ENCODE peak calls at places on chromosomes 5 and 9, in eight cellular contexts. One of them, this sample, is unnamed.
A peak's percentile ranks its signal among the peaks of the same experiment; 100 is the strongest.

GRCh38 chr9:95817205-95817604 is 58.3 kb upstream of the ERCC6L2 start:
- DNase-seq in spleen: no peak
- DNase-seq in AG10803: no peak
- DNase-seq in progenitor cell of endocrine pancreas: no peak
- DNase-seq in GM23338: no peak
- DNase-seq in RWPE1: no peak
- DNase-seq in CD4-positive, alpha-beta T cell: no peak
- DNase-seq in body of pancreas: no peak
- DNase-seq in this sample: no peak

GRCh38 chr9:69347607-69348006 is 22.6 kb downstream of the ENTREP1 start:
- DNase-seq in spleen: no peak
- DNase-seq in AG10803: no peak
- DNase-seq in progenitor cell of endocrine pancreas: no peak
- DNase-seq in GM23338: no peak
- DNase-seq in RWPE1: no peak
- DNase-seq in CD4-positive, alpha-beta T cell: no peak
- DNase-seq in body of pancreas: no peak
- DNase-seq in this sample: no peak

GRCh38 chr5:122415481-122416120 is 103.6 kb downstream of the SNCAIP start:
- DNase-seq in spleen: no peak
- DNase-seq in AG10803: peak; percentile 74
- DNase-seq in progenitor cell of endocrine pancreas: peak; percentile 41
- DNase-seq in GM23338: peak; percentile 89
- DNase-seq in RWPE1: peak; percentile 65
- DNase-seq in CD4-positive, alpha-beta T cell: no peak
- DNase-seq in body of pancreas: peak; percentile 41
- DNase-seq in this sample: no peak

GRCh38 chr5:126452477-126452876 is 29.3 kb downstream of the GRAMD2B start:
- DNase-seq in spleen: no peak
- DNase-seq in AG10803: no peak
- DNase-seq in progenitor cell of endocrine pancreas: no peak
- DNase-seq in GM23338: no peak
- DNase-seq in RWPE1: no peak
- DNase-seq in CD4-positive, alpha-beta T cell: no peak
- DNase-seq in body of pancreas: no peak
- DNase-seq in this sample: no peak

GRCh38 chr5:98296426-98296825 is 477.0 kb upstream of the RGMB start:
- DNase-seq in spleen: no peak
- DNase-seq in AG10803: peak; percentile 21
- DNase-seq in progenitor cell of endocrine pancreas: no peak
- DNase-seq in GM23338: peak; percentile 2
- DNase-seq in RWPE1: peak; percentile 15
- DNase-seq in CD4-positive, alpha-beta T cell: no peak
- DNase-seq in body of pancreas: no peak
- DNase-seq in this sample: no peak

GRCh38 chr9:106534800-106535199 is 328.2 kb upstream of the ZNF462 start:
- DNase-seq in spleen: no peak
- DNase-seq in AG10803: no peak
- DNase-seq in progenitor cell of endocrine pancreas: no peak
- DNase-seq in GM23338: no peak
- DNase-seq in RWPE1: no peak
- DNase-seq in CD4-positive, alpha-beta T cell: no peak
- DNase-seq in body of pancreas: no peak
- DNase-seq in this sample: no peak

GRCh38 chr5:96699186-96699820 is 37.1 kb downstream of the CAST start:
- DNase-seq in spleen: no peak
- DNase-seq in AG10803: no peak
- DNase-seq in progenitor cell of endocrine pancreas: no peak
- DNase-seq in GM23338: peak; percentile 48
- DNase-seq in RWPE1: peak; percentile 56
- DNase-seq in CD4-positive, alpha-beta T cell: no peak
- DNase-seq in body of pancreas: no peak
- DNase-seq in this sample: no peak

GRCh38 chr5:59259238-59259637 is 634.3 kb downstream of the PDE4D start:
- DNase-seq in spleen: no peak
- DNase-seq in AG10803: no peak
- DNase-seq in progenitor cell of endocrine pancreas: no peak
- DNase-seq in GM23338: no peak
- DNase-seq in RWPE1: no peak
- DNase-seq in CD4-positive, alpha-beta T cell: no peak
- DNase-seq in body of pancreas: no peak
- DNase-seq in this sample: no peak

GRCh38 chr5:7017004-7017770 is 304.0 kb downstream of the TENT4A start:
- DNase-seq in spleen: no peak
- DNase-seq in AG10803: no peak
- DNase-seq in progenitor cell of endocrine pancreas: no peak
- DNase-seq in GM23338: no peak
- DNase-seq in RWPE1: no peak
- DNase-seq in CD4-positive, alpha-beta T cell: no peak
- DNase-seq in body of pancreas: no peak
- DNase-seq in this sample: no peak

GRCh38 chr5:173537228-173537627 is 79.2 kb downstream of the BOD1 start:
- DNase-seq in spleen: no peak
- DNase-seq in AG10803: no peak
- DNase-seq in progenitor cell of endocrine pancreas: no peak
- DNase-seq in GM23338: no peak
- DNase-seq in RWPE1: no peak
- DNase-seq in CD4-positive, alpha-beta T cell: no peak
- DNase-seq in body of pancreas: no peak
- DNase-seq in this sample: no peak

GRCh38 chr9:36946653-36947052 is 87.4 kb downstream of the PAX5 start:
- DNase-seq in spleen: no peak
- DNase-seq in AG10803: peak; percentile 8
- DNase-seq in progenitor cell of endocrine pancreas: no peak
- DNase-seq in GM23338: no peak
- DNase-seq in RWPE1: no peak
- DNase-seq in CD4-positive, alpha-beta T cell: no peak
- DNase-seq in body of pancreas: no peak
- DNase-seq in this sample: no peak

GRCh38 chr9:125468646-125469045 is 207.0 kb downstream of the GAPVD1 start:
- DNase-seq in spleen: no peak
- DNase-seq in AG10803: no peak
- DNase-seq in progenitor cell of endocrine pancreas: no peak
- DNase-seq in GM23338: no peak
- DNase-seq in RWPE1: no peak
- DNase-seq in CD4-positive, alpha-beta T cell: no peak
- DNase-seq in body of pancreas: no peak
- DNase-seq in this sample: no peak

GRCh38 chr9:131436865-131437271 is 43.0 kb downstream of the PRRC2B start:
- DNase-seq in spleen: peak; percentile 7
- DNase-seq in AG10803: no peak
- DNase-seq in progenitor cell of endocrine pancreas: no peak
- DNase-seq in GM23338: peak; percentile 87
- DNase-seq in RWPE1: no peak
- DNase-seq in CD4-positive, alpha-beta T cell: no peak
- DNase-seq in body of pancreas: no peak
- DNase-seq in this sample: no peak

GRCh38 chr9:136952876-136953770 is 1.1 kb downstream of the LCN12 start:
- DNase-seq in spleen: no peak
- DNase-seq in AG10803: no peak
- DNase-seq in progenitor cell of endocrine pancreas: no peak
- DNase-seq in GM23338: peak; percentile 45
- DNase-seq in RWPE1: no peak
- DNase-seq in CD4-positive, alpha-beta T cell: no peak
- DNase-seq in body of pancreas: no peak
- DNase-seq in this sample: no peak

GRCh38 chr5:103891151-103891550 is 328.6 kb upstream of the NUDT12 start:
- DNase-seq in spleen: no peak
- DNase-seq in AG10803: no peak
- DNase-seq in progenitor cell of endocrine pancreas: no peak
- DNase-seq in GM23338: no peak
- DNase-seq in RWPE1: no peak
- DNase-seq in CD4-positive, alpha-beta T cell: no peak
- DNase-seq in body of pancreas: no peak
- DNase-seq in this sample: no peak

GRCh38 chr5:103896593-103896992 is 334.0 kb upstream of the NUDT12 start:
- DNase-seq in spleen: no peak
- DNase-seq in AG10803: no peak
- DNase-seq in progenitor cell of endocrine pancreas: no peak
- DNase-seq in GM23338: no peak
- DNase-seq in RWPE1: no peak
- DNase-seq in CD4-positive, alpha-beta T cell: no peak
- DNase-seq in body of pancreas: no peak
- DNase-seq in this sample: no peak

GRCh38 chr5:103895738-103896137 is 333.1 kb upstream of the NUDT12 start:
- DNase-seq in spleen: no peak
- DNase-seq in AG10803: no peak
- DNase-seq in progenitor cell of endocrine pancreas: no peak
- DNase-seq in GM23338: no peak
- DNase-seq in RWPE1: no peak
- DNase-seq in CD4-positive, alpha-beta T cell: no peak
- DNase-seq in body of pancreas: no peak
- DNase-seq in this sample: no peak

GRCh38 chr5:103890313-103890712 is 327.7 kb upstream of the NUDT12 start:
- DNase-seq in spleen: no peak
- DNase-seq in AG10803: no peak
- DNase-seq in progenitor cell of endocrine pancreas: no peak
- DNase-seq in GM23338: no peak
- DNase-seq in RWPE1: no peak
- DNase-seq in CD4-positive, alpha-beta T cell: no peak
- DNase-seq in body of pancreas: no peak
- DNase-seq in this sample: no peak

DNA sequence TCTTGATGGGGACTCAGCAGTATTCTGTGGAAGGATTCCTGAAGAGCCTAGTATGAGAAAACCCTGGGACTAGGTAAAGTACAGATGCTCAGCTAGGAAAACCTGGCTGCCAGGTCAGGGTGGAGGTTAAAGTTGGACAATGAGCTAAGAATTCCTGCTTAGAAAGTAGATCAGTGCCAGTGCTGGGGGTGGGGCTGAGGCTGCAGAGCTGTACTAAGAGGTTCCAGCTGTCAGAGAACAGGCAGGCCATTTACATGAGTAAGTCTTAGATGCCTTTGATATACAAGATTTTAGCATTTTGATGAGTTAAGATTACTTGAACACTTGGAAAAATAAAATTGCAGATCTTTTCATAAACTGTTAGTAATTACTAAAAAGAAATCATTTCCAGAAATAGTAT is 332.3 kb upstream of the NUDT12 start:
- DNase-seq in spleen: no peak
- DNase-seq in AG10803: peak; percentile 25
- DNase-seq in progenitor cell of endocrine pancreas: no peak
- DNase-seq in GM23338: peak; percentile 50
- DNase-seq in RWPE1: no peak
- DNase-seq in CD4-positive, alpha-beta T cell: no peak
- DNase-seq in body of pancreas: no peak
- DNase-seq in this sample: no peak
- TF ChIP-seq CTCF in spleen: no peak
- TF ChIP-seq CTCF in AG10803: no peak
- TF ChIP-seq CTCF in progenitor cell of endocrine pancreas: no peak
- TF ChIP-seq CTCF in GM23338: no peak
- TF ChIP-seq CTCF in RWPE1: no peak
- TF ChIP-seq CTCF in CD4-positive, alpha-beta T cell: no peak
- TF ChIP-seq CTCF in body of pancreas: no peak
- TF ChIP-seq CTCF in this sample: no peak

GRCh38 chr9:126689027-126689825 is 75.5 kb downstream of the LMX1B start:
- DNase-seq in spleen: no peak
- DNase-seq in AG10803: no peak
- DNase-seq in progenitor cell of endocrine pancreas: no peak
- DNase-seq in GM23338: no peak
- DNase-seq in RWPE1: no peak
- DNase-seq in CD4-positive, alpha-beta T cell: no peak
- DNase-seq in body of pancreas: no peak
- DNase-seq in this sample: no peak

GRCh38 chr9:126692759-126693427 is 79.2 kb downstream of the LMX1B start:
- DNase-seq in spleen: peak; percentile 61
- DNase-seq in AG10803: no peak
- DNase-seq in progenitor cell of endocrine pancreas: no peak
- DNase-seq in GM23338: no peak
- DNase-seq in RWPE1: no peak
- DNase-seq in CD4-positive, alpha-beta T cell: no peak
- DNase-seq in body of pancreas: no peak
- DNase-seq in this sample: no peak

GRCh38 chr9:126692041-126692758 is 78.5 kb downstream of the LMX1B start:
- DNase-seq in spleen: peak; percentile 71
- DNase-seq in AG10803: no peak
- DNase-seq in progenitor cell of endocrine pancreas: no peak
- DNase-seq in GM23338: no peak
- DNase-seq in RWPE1: no peak
- DNase-seq in CD4-positive, alpha-beta T cell: no peak
- DNase-seq in body of pancreas: no peak
- DNase-seq in this sample: no peak

GRCh38 chr9:126688617-126689016 is 74.9 kb downstream of the LMX1B start:
- DNase-seq in spleen: no peak
- DNase-seq in AG10803: no peak
- DNase-seq in progenitor cell of endocrine pancreas: no peak
- DNase-seq in GM23338: peak; percentile 45
- DNase-seq in RWPE1: no peak
- DNase-seq in CD4-positive, alpha-beta T cell: no peak
- DNase-seq in body of pancreas: no peak
- DNase-seq in this sample: no peak

GRCh38 chr9:126690431-126691051 is 76.8 kb downstream of the LMX1B start:
- DNase-seq in spleen: peak; percentile 80
- DNase-seq in AG10803: no peak
- DNase-seq in progenitor cell of endocrine pancreas: peak; percentile 78
- DNase-seq in GM23338: peak; percentile 84
- DNase-seq in RWPE1: peak; percentile 72
- DNase-seq in CD4-positive, alpha-beta T cell: peak; percentile 39
- DNase-seq in body of pancreas: peak; percentile 72
- DNase-seq in this sample: no peak
- TF ChIP-seq CTCF in spleen: peak; percentile 77
- TF ChIP-seq CTCF in AG10803: peak; percentile 46
- TF ChIP-seq CTCF in progenitor cell of endocrine pancreas: peak; percentile 77
- TF ChIP-seq CTCF in GM23338: peak; percentile 91
- TF ChIP-seq CTCF in RWPE1: peak; percentile 83
- TF ChIP-seq CTCF in CD4-positive, alpha-beta T cell: peak; percentile 64
- TF ChIP-seq CTCF in body of pancreas: peak; percentile 72
- TF ChIP-seq CTCF in this sample: peak; percentile 71

GRCh38 chr5:15459200-15459599 is 40.8 kb upstream of the FBXL7 start:
- DNase-seq in spleen: no peak
- DNase-seq in AG10803: no peak
- DNase-seq in progenitor cell of endocrine pancreas: no peak
- DNase-seq in GM23338: no peak
- DNase-seq in RWPE1: no peak
- DNase-seq in CD4-positive, alpha-beta T cell: no peak
- DNase-seq in body of pancreas: no peak
- DNase-seq in this sample: no peak

DNA sequence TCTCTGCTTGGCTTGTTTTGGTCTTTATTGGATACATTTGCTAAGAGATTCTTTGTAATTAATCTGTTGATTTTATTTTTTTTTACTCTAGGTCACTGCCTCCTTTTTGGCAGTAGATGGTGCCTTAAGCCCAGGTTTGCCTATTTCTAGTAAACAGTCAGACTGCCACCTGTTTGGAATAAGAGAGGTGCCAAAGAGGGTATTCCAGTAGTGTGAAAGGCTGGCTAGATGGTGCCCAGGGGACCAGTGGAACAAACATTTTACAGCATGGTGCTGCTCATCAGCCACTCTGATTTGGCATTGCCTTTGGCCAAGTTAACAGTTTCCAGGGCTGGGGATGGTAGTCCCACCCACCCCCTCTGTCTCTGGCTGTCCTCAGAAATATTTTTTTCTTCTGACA is 36.7 kb upstream of the FBXL7 start:
- DNase-seq in spleen: no peak
- DNase-seq in AG10803: peak; percentile 34
- DNase-seq in progenitor cell of endocrine pancreas: no peak
- DNase-seq in GM23338: peak; percentile 73
- DNase-seq in RWPE1: no peak
- DNase-seq in CD4-positive, alpha-beta T cell: no peak
- DNase-seq in body of pancreas: no peak
- DNase-seq in this sample: no peak
- TF ChIP-seq CTCF in spleen: no peak
- TF ChIP-seq CTCF in AG10803: peak; percentile 71
- TF ChIP-seq CTCF in progenitor cell of endocrine pancreas: peak; percentile 61
- TF ChIP-seq CTCF in GM23338: peak; percentile 77
- TF ChIP-seq CTCF in RWPE1: no peak
- TF ChIP-seq CTCF in CD4-positive, alpha-beta T cell: no peak
- TF ChIP-seq CTCF in body of pancreas: no peak
- TF ChIP-seq CTCF in this sample: peak; percentile 61

GRCh38 chr5:15183520-15183919 is 311.9 kb upstream of the ANKH start:
- DNase-seq in spleen: no peak
- DNase-seq in AG10803: peak; percentile 24
- DNase-seq in progenitor cell of endocrine pancreas: no peak
- DNase-seq in GM23338: peak; percentile 46
- DNase-seq in RWPE1: no peak
- DNase-seq in CD4-positive, alpha-beta T cell: no peak
- DNase-seq in body of pancreas: no peak
- DNase-seq in this sample: no peak
- TF ChIP-seq CTCF in spleen: no peak
- TF ChIP-seq CTCF in AG10803: peak; percentile 54
- TF ChIP-seq CTCF in progenitor cell of endocrine pancreas: peak; percentile 30
- TF ChIP-seq CTCF in GM23338: peak; percentile 73
- TF ChIP-seq CTCF in RWPE1: no peak
- TF ChIP-seq CTCF in CD4-positive, alpha-beta T cell: no peak
- TF ChIP-seq CTCF in body of pancreas: no peak
- TF ChIP-seq CTCF in this sample: peak; percentile 25

This sample was measured in osteocyte.